ENCODE peak calls at places on chromosomes 7 and 10, in six cellular contexts. U is HTR-8/SVneo, S is NCI-H460, J is lung microvascular endothelial cell, G is BJ, V is amniotic stem cell. A is an unnamed sample.

GRCh38 chr7:135333196-135333595 is 99.6 kb downstream of the STRA8 start:
- DNase-seq in U (no peak), S (no peak), G (no peak), J (no peak), V (no peak), A (no peak)

GRCh38 chr7:41984888-41985287 is 252.1 kb downstream of the GLI3 start:
- DNase-seq in V (no peak), J (no peak), G (no peak), U (no peak), S (no peak), A (no peak)

GRCh38 chr7:38978474-38978873 is 765 bp downstream of the POU6F2 start:
- DNase-seq in S (no peak), U (no peak), G (no peak), J (no peak), V (no peak), A (no peak)

GRCh38 chr10:58666024-58666423 is 153.4 kb downstream of the BICC1 start:
- DNase-seq in G (no peak), U (no peak), S (no peak), V (no peak), J (no peak), A (no peak)

GRCh38 chr7:150369740-150370501 is 1.3 kb downstream of the REPIN1 start:
- DNase-seq in S (no peak), V (no peak), J (no peak), U (no peak), G (no peak), A (no peak)

GRCh38 chr10:110340122-110340521 is 35.4 kb upstream of the SMNDC1 start:
- DNase-seq in S (no peak), J (no peak), G (no peak), U (no peak), V (no peak), A (no peak)

GRCh38 chr10:79081353-79082034 is 12.7 kb downstream of the ZMIZ1 start:
- DNase-seq in G (peak; percentile 80), S (no peak), U (no peak), V (peak; percentile 19), J (no peak), A (no peak)

GRCh38 chr7:107703872-107704271 is 40.1 kb upstream of the CBLL1 start:
- DNase-seq in V (no peak), G (no peak), U (no peak), S (no peak), J (no peak), A (no peak)